ENCODE peak calls at places on chromosomes 2 and 18, in five cellular contexts. B, O, N, X and A are unnamed samples.

GRCh38 chr2:37472959-37473358 is 128.5 kb downstream of the QPCT start:
- DNase-seq in O (peak), X (no peak), B (peak), N (peak), A (peak)

GRCh38 chr2:169796441-169796840 is 2.2 kb upstream of the SSB start:
- DNase-seq in N (no peak), O (peak), X (no peak), B (no peak), A (no peak)

GRCh38 chr2:217436386-217436785 is 566.4 kb downstream of the TNS1 start:
- DNase-seq in O (no peak), B (no peak), X (no peak), N (no peak), A (peak)

GRCh38 chr2:158391876-158392275 is 64.7 kb downstream of the CCDC148 start:
- DNase-seq in B (peak), N (peak), X (no peak), O (peak), A (no peak)

GRCh38 chr2:118272391-118272790 is 184.1 kb downstream of the INSIG2 start:
- DNase-seq in O (no peak), X (no peak), N (no peak), B (no peak), A (no peak)

GRCh38 chr18:72089432-72089831 is 454.7 kb downstream of the CBLN2 start:
- DNase-seq in N (no peak), X (no peak), B (no peak), O (no peak), A (no peak)

GRCh38 chr2:143081616-143082015 is 47.6 kb upstream of the ARHGAP15 start:
- DNase-seq in B (no peak), N (peak), O (no peak), X (no peak), A (no peak)

GRCh38 chr2:128260239-128261138 is 58.2 kb downstream of the HS6ST1 start:
- DNase-seq in O (peak), X (no peak), B (no peak), N (peak), A (peak)

GRCh38 chr2:104897515-104898184 is 43.7 kb downstream of the POU3F3 start:
- DNase-seq in N (peak), X (no peak), B (no peak), O (peak), A (peak)

GRCh38 chr2:99880148-99880983 is 262.0 kb downstream of the AFF3 start:
- DNase-seq in X (no peak), O (peak), B (peak), N (peak), A (peak)

GRCh38 chr2:121519732-121520640 is 10.7 kb upstream of the RNU4ATAC start:
- DNase-seq in N (no peak), B (no peak), X (no peak), O (no peak), A (peak)

GRCh38 chr2:107001964-107002696 is 116.2 kb upstream of the ST6GAL2 start:
- DNase-seq in B (peak), X (no peak), N (peak), O (peak), A (no peak)